ENCODE peak calls at places on chromosomes 2 and 18, in six cellular contexts. K is lower lobe of right lung, F is GM10248, N is SHP77 treated with DMSO at 0.1 percent for 48 hours, X is NCI-H774, E is A549. H is an unnamed sample.

GRCh38 chr2:118032169-118033013 is 18.5 kb upstream of the CCDC93 start:
- DNase-seq in K (no peak), F (peak), N (peak), X (peak), E (peak), H (no peak)

GRCh38 chr2:110741491-110741980 is 9.2 kb downstream of the ACOXL start:
- DNase-seq in K (no peak), F (no peak), N (no peak), X (no peak), E (no peak), H (no peak)

GRCh38 chr2:241822264-241822623 is 13.3 kb downstream of the NEU4 start:
- DNase-seq in K (no peak), F (peak), N (no peak), X (no peak), E (no peak), H (no peak)

GRCh38 chr2:202375611-202376408 is at the start of gene BMPR2:
- DNase-seq in K (peak), F (peak), N (peak), X (peak), E (peak), H (peak)

GRCh38 chr2:233338046-233338445 is 16.2 kb upstream of the DGKD start:
- DNase-seq in K (no peak), F (no peak), N (no peak), X (no peak), E (no peak), H (no peak)

GRCh38 chr2:23199115-23199918 is 185.7 kb upstream of the KLHL29 start:
- DNase-seq in K (no peak), F (peak), N (no peak), X (no peak), E (peak), H (no peak)

GRCh38 chr2:109129921-109130725 is 1.1 kb downstream of the SH3RF3 start:
- DNase-seq in K (peak), F (no peak), N (no peak), X (no peak), E (no peak), H (no peak)

GRCh38 chr2:199382091-199382490 is 75.6 kb downstream of the SATB2 start:
- DNase-seq in K (no peak), F (no peak), N (no peak), X (no peak), E (no peak), H (no peak)

GRCh38 chr2:8574196-8575010 is 107.5 kb upstream of the ID2 start:
- DNase-seq in K (no peak), F (peak), N (peak), X (peak), E (no peak), H (no peak)

GRCh38 chr2:105875241-105875640 is 130.5 kb downstream of the NCK2 start:
- DNase-seq in K (no peak), F (no peak), N (peak), X (no peak), E (no peak), H (no peak)

GRCh38 chr2:57906152-57906732 is 140.4 kb upstream of the VRK2 start:
- DNase-seq in K (no peak), F (peak), N (peak), X (no peak), E (peak), H (no peak)

GRCh38 chr2:240420206-240420899 is 15.1 kb upstream of the GPC1 start:
- DNase-seq in K (no peak), F (no peak), N (no peak), X (no peak), E (no peak), H (no peak)

GRCh38 chr2:149991576-149991975 is 404.0 kb upstream of the MMADHC start:
- DNase-seq in K (no peak), F (no peak), N (no peak), X (no peak), E (no peak), H (no peak)

GRCh38 chr2:72533767-72534166 is 292.1 kb downstream of the EXOC6B start:
- DNase-seq in K (no peak), F (no peak), N (no peak), X (no peak), E (no peak), H (no peak)

GRCh38 chr2:215554689-215555088 is 118.8 kb upstream of the FN1 start:
- DNase-seq in K (no peak), F (no peak), N (no peak), X (no peak), E (no peak), H (no peak)

GRCh38 chr2:153165021-153165420 is 313.5 kb downstream of the RPRM start:
- DNase-seq in K (no peak), F (no peak), N (no peak), X (no peak), E (no peak), H (no peak)

GRCh38 chr2:168180483-168180882 is 66.9 kb downstream of the STK39 start:
- DNase-seq in K (no peak), F (no peak), N (no peak), X (peak), E (no peak), H (no peak)

GRCh38 chr2:231795525-231796327 is 9.5 kb downstream of the COPS7B start:
- DNase-seq in K (no peak), F (no peak), N (peak), X (peak), E (peak), H (no peak)

GRCh38 chr18:50190236-50190635 is 4.7 kb downstream of the MYO5B start:
- DNase-seq in K (no peak), F (no peak), N (no peak), X (no peak), E (no peak), H (no peak)

GRCh38 chr2:3365219-3365618 is 12.4 kb downstream of the EIPR1 start:
- DNase-seq in K (no peak), F (no peak), N (no peak), X (no peak), E (no peak), H (no peak)

GRCh38 chr2:85106489-85107180 is 26.6 kb upstream of the TCF7L1 start:
- DNase-seq in K (no peak), F (no peak), N (no peak), X (no peak), E (peak), H (no peak)

GRCh38 chr2:193808877-193809276 is 1614.1 kb upstream of the TMEFF2 start:
- DNase-seq in K (no peak), F (no peak), N (no peak), X (no peak), E (no peak), H (no peak)

GRCh38 chr2:223681125-223681524 is 79.0 kb upstream of the SCG2 start:
- DNase-seq in K (no peak), F (no peak), N (no peak), X (no peak), E (no peak), H (no peak)

GRCh38 chr2:159846564-159846963 is 48.6 kb upstream of the CD302 start:
- DNase-seq in K (no peak), F (no peak), N (no peak), X (no peak), E (no peak), H (no peak)

GRCh38 chr2:25821225-25822056 is 56.8 kb downstream of the ASXL2 start:
- DNase-seq in K (no peak), F (no peak), N (no peak), X (no peak), E (no peak), H (no peak)

GRCh38 chr18:56066524-56067215 is 478.7 kb upstream of the TCF4 start:
- DNase-seq in K (no peak), F (no peak), N (no peak), X (no peak), E (no peak), H (no peak)

GRCh38 chr18:48909721-48910120 is 41.0 kb downstream of the SMAD7 start:
- DNase-seq in K (no peak), F (no peak), N (no peak), X (no peak), E (no peak), H (no peak)

GRCh38 chr2:75424936-75425619 is 135.7 kb downstream of the EVA1A start:
- DNase-seq in K (no peak), F (no peak), N (no peak), X (no peak), E (peak), H (no peak)

GRCh38 chr18:44668280-44668975 is 12.3 kb upstream of the SETBP1 start:
- DNase-seq in K (no peak), F (no peak), N (no peak), X (no peak), E (no peak), H (no peak)

GRCh38 chr18:25099838-25100393 is 252.1 kb downstream of the ZNF521 start:
- DNase-seq in K (no peak), F (no peak), N (no peak), X (no peak), E (no peak), H (no peak)

GRCh38 chr18:79382681-79383387 is 12.9 kb upstream of the NFATC1 start:
- DNase-seq in K (no peak), F (no peak), N (no peak), X (no peak), E (no peak), H (no peak)

GRCh38 chr2:120243211-120243610 is 9.4 kb upstream of the RALB start:
- DNase-seq in K (no peak), F (no peak), N (no peak), X (no peak), E (no peak), H (no peak)

GRCh38 chr18:9683418-9684396 is 24.4 kb upstream of the RAB31 start:
- DNase-seq in K (no peak), F (no peak), N (peak), X (no peak), E (peak), H (no peak)

GRCh38 chr2:188628989-188629889 is 337.6 kb downstream of the GULP1 start:
- DNase-seq in K (no peak), F (no peak), N (no peak), X (no peak), E (peak), H (no peak)

GRCh38 chr2:128628996-128629395 is 310.3 kb upstream of the HS6ST1 start:
- DNase-seq in K (no peak), F (no peak), N (no peak), X (no peak), E (no peak), H (no peak)

GRCh38 chr18:30248061-30248460 is 794.5 kb downstream of the DSC3 start:
- DNase-seq in K (no peak), F (no peak), N (no peak), X (no peak), E (no peak), H (no peak)

GRCh38 chr18:5746844-5747243 is 148.5 kb downstream of the TMEM200C start:
- DNase-seq in K (no peak), F (no peak), N (no peak), X (no peak), E (no peak), H (no peak)

GRCh38 chr2:43161650-43162542 is 64.5 kb downstream of the ZFP36L2 start:
- DNase-seq in K (no peak), F (no peak), N (no peak), X (no peak), E (no peak), H (no peak)

GRCh38 chr2:71548589-71549485 is 95.5 kb downstream of the DYSF start:
- DNase-seq in K (peak), F (peak), N (no peak), X (peak), E (peak), H (no peak)